ENCODE peak calls at places on chromosomes 2 and 18, in nine cellular contexts. One of them, this sample, is unnamed.
A peak's percentile ranks its signal among the peaks of the same experiment; 100 is the strongest.

GRCh38 chr18:31695989-31696388 is 11.6 kb upstream of the B4GALT6 start:
- DNase-seq in ovary: no peak
- DNase-seq in pancreas: no peak
- DNase-seq in hepatocyte: no peak
- DNase-seq in AG04450: no peak
- DNase-seq in stomach: no peak
- DNase-seq in CD4-positive, alpha-beta T cell: no peak
- DNase-seq in tibial artery: no peak
- DNase-seq in lower lobe of right lung: no peak
- DNase-seq in this sample: no peak

GRCh38 chr2:159455330-159455918 is 160.9 kb downstream of the BAZ2B start:
- DNase-seq in ovary: no peak
- DNase-seq in tibial artery: no peak
- DNase-seq in AG04450: no peak
- DNase-seq in hepatocyte: no peak
- DNase-seq in pancreas: no peak
- DNase-seq in lower lobe of right lung: no peak
- DNase-seq in CD4-positive, alpha-beta T cell: no peak
- DNase-seq in stomach: no peak
- DNase-seq in this sample: no peak

GRCh38 chr2:223724831-223725230 is 112.6 kb downstream of the AP1S3 start:
- DNase-seq in lower lobe of right lung: no peak
- DNase-seq in tibial artery: no peak
- DNase-seq in pancreas: no peak
- DNase-seq in CD4-positive, alpha-beta T cell: no peak
- DNase-seq in AG04450: no peak
- DNase-seq in stomach: no peak
- DNase-seq in hepatocyte: no peak
- DNase-seq in ovary: no peak
- DNase-seq in this sample: no peak

GRCh38 chr18:72107647-72108046 is 436.5 kb downstream of the CBLN2 start:
- DNase-seq in lower lobe of right lung: no peak
- DNase-seq in tibial artery: no peak
- DNase-seq in ovary: no peak
- DNase-seq in CD4-positive, alpha-beta T cell: no peak
- DNase-seq in stomach: no peak
- DNase-seq in hepatocyte: peak; percentile 13
- DNase-seq in pancreas: no peak
- DNase-seq in AG04450: no peak
- DNase-seq in this sample: peak; percentile 1

GRCh38 chr2:190722061-190722759 is 73.3 kb downstream of the NAB1 start:
- DNase-seq in hepatocyte: no peak
- DNase-seq in stomach: no peak
- DNase-seq in CD4-positive, alpha-beta T cell: no peak
- DNase-seq in lower lobe of right lung: no peak
- DNase-seq in pancreas: no peak
- DNase-seq in AG04450: no peak
- DNase-seq in ovary: no peak
- DNase-seq in tibial artery: no peak
- DNase-seq in this sample: no peak

GRCh38 chr2:120272763-120273481 is 20.3 kb downstream of the RALB start:
- DNase-seq in hepatocyte: no peak
- DNase-seq in pancreas: no peak
- DNase-seq in lower lobe of right lung: no peak
- DNase-seq in tibial artery: no peak
- DNase-seq in ovary: no peak
- DNase-seq in CD4-positive, alpha-beta T cell: no peak
- DNase-seq in stomach: no peak
- DNase-seq in AG04450: no peak
- DNase-seq in this sample: peak; percentile 35

GRCh38 chr2:182522428-182522896 is 95.6 kb upstream of the PDE1A start:
- DNase-seq in lower lobe of right lung: no peak
- DNase-seq in stomach: no peak
- DNase-seq in ovary: no peak
- DNase-seq in hepatocyte: no peak
- DNase-seq in AG04450: no peak
- DNase-seq in tibial artery: no peak
- DNase-seq in pancreas: no peak
- DNase-seq in CD4-positive, alpha-beta T cell: no peak
- DNase-seq in this sample: no peak

GRCh38 chr2:18123577-18123976 is 245.1 kb downstream of the KCNS3 start:
- DNase-seq in AG04450: no peak
- DNase-seq in hepatocyte: no peak
- DNase-seq in pancreas: no peak
- DNase-seq in ovary: no peak
- DNase-seq in CD4-positive, alpha-beta T cell: no peak
- DNase-seq in tibial artery: no peak
- DNase-seq in lower lobe of right lung: no peak
- DNase-seq in stomach: no peak
- DNase-seq in this sample: no peak

GRCh38 chr2:39920318-39920775 is 141.3 kb upstream of the THUMPD2 start:
- DNase-seq in ovary: no peak
- DNase-seq in pancreas: no peak
- DNase-seq in tibial artery: no peak
- DNase-seq in CD4-positive, alpha-beta T cell: no peak
- DNase-seq in stomach: no peak
- DNase-seq in AG04450: no peak
- DNase-seq in hepatocyte: no peak
- DNase-seq in lower lobe of right lung: no peak
- DNase-seq in this sample: no peak

GRCh38 chr2:182897137-182897536 is 30.7 kb upstream of the FRZB start:
- DNase-seq in AG04450: peak; percentile 59
- DNase-seq in pancreas: no peak
- DNase-seq in stomach: no peak
- DNase-seq in lower lobe of right lung: no peak
- DNase-seq in tibial artery: no peak
- DNase-seq in ovary: no peak
- DNase-seq in hepatocyte: no peak
- DNase-seq in CD4-positive, alpha-beta T cell: no peak
- DNase-seq in this sample: peak; percentile 32

GRCh38 chr2:20179179-20179754 is 45.7 kb downstream of the SDC1 start:
- DNase-seq in AG04450: no peak
- DNase-seq in stomach: no peak
- DNase-seq in CD4-positive, alpha-beta T cell: no peak
- DNase-seq in ovary: no peak
- DNase-seq in hepatocyte: no peak
- DNase-seq in tibial artery: no peak
- DNase-seq in lower lobe of right lung: no peak
- DNase-seq in pancreas: no peak
- DNase-seq in this sample: no peak

GRCh38 chr18:45353530-45353929 is 261.7 kb upstream of the SLC14A2 start:
- DNase-seq in hepatocyte: peak; percentile 26
- DNase-seq in lower lobe of right lung: no peak
- DNase-seq in tibial artery: no peak
- DNase-seq in stomach: no peak
- DNase-seq in AG04450: no peak
- DNase-seq in ovary: no peak
- DNase-seq in CD4-positive, alpha-beta T cell: no peak
- DNase-seq in pancreas: no peak
- DNase-seq in this sample: no peak

GRCh38 chr2:240319855-240320560 is 115.5 kb upstream of the GPC1 start:
- DNase-seq in ovary: peak; percentile 45
- DNase-seq in AG04450: peak; percentile 89
- DNase-seq in CD4-positive, alpha-beta T cell: no peak
- DNase-seq in lower lobe of right lung: no peak
- DNase-seq in stomach: no peak
- DNase-seq in hepatocyte: peak; percentile 53
- DNase-seq in pancreas: no peak
- DNase-seq in tibial artery: no peak
- DNase-seq in this sample: peak; percentile 99

GRCh38 chr2:11365096-11365856 is 20.8 kb upstream of the ROCK2 start:
- DNase-seq in hepatocyte: no peak
- DNase-seq in tibial artery: no peak
- DNase-seq in pancreas: no peak
- DNase-seq in CD4-positive, alpha-beta T cell: no peak
- DNase-seq in lower lobe of right lung: no peak
- DNase-seq in stomach: no peak
- DNase-seq in AG04450: no peak
- DNase-seq in ovary: no peak
- DNase-seq in this sample: no peak

GRCh38 chr2:1747065-1747941 is 3.0 kb upstream of the PXDN start:
- DNase-seq in ovary: peak; percentile 22
- DNase-seq in pancreas: peak; percentile 1
- DNase-seq in hepatocyte: no peak
- DNase-seq in AG04450: no peak
- DNase-seq in tibial artery: no peak
- DNase-seq in CD4-positive, alpha-beta T cell: no peak
- DNase-seq in stomach: no peak
- DNase-seq in lower lobe of right lung: no peak
- DNase-seq in this sample: no peak

DNA sequence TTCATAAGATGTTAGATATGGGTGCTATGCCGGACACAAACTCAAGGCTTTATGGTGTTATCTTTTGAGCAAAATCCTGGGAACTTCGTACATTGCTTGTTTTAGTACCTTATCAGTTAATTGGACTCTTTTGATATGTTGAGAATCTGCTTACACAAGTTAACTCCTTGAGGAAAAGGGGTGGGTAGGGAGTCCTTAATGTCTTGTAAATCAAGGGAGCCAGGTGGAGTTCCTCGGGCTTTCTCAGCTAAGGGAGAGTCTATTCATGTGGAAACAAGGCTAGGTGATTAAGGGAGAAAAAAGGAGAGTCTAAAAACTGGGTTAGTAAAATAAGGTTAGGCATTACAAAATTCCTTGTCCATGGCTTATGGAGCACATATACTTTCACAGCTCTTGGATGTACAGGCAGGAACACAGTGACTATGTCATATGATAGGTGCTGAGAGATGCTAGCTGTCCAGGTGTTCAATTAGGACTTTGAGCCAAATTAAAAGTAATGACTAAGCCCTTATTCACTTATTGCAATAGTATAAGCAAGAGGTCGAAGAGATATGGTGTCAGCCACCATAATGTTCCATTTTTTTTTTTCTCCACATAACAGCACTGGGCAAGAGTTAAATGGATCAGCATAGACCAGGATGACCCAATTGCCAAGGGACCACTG is 59.5 kb upstream of the DYNAP start:
- DNase-seq in tibial artery: no peak
- DNase-seq in ovary: no peak
- DNase-seq in lower lobe of right lung: no peak
- DNase-seq in hepatocyte: peak; percentile 17
- DNase-seq in AG04450: no peak
- DNase-seq in CD4-positive, alpha-beta T cell: no peak
- DNase-seq in stomach: no peak
- DNase-seq in pancreas: no peak
- DNase-seq in this sample: no peak
- H3K27ac ChIP-seq in tibial artery: no peak overlapping the region
- H3K27ac ChIP-seq in ovary: no peak overlapping the region
- H3K27ac ChIP-seq in lower lobe of right lung: no peak overlapping the region
- H3K27ac ChIP-seq in hepatocyte: peak overlapping the region; percentile 76
- H3K27ac ChIP-seq in AG04450: no peak overlapping the region
- H3K27ac ChIP-seq in CD4-positive, alpha-beta T cell: no peak overlapping the region
- H3K27ac ChIP-seq in stomach: no peak overlapping the region
- H3K27ac ChIP-seq in pancreas: no peak overlapping the region
- H3K27ac ChIP-seq in this sample: no peak overlapping the region

GRCh38 chr2:153059338-153060052 is 341.1 kb downstream of the ARL6IP6 start:
- DNase-seq in hepatocyte: peak; percentile 43
- DNase-seq in tibial artery: no peak
- DNase-seq in ovary: no peak
- DNase-seq in lower lobe of right lung: no peak
- DNase-seq in pancreas: no peak
- DNase-seq in CD4-positive, alpha-beta T cell: no peak
- DNase-seq in stomach: no peak
- DNase-seq in AG04450: no peak
- DNase-seq in this sample: no peak
- TF ChIP-seq CTCF in hepatocyte: no peak
- TF ChIP-seq CTCF in tibial artery: no peak
- TF ChIP-seq CTCF in ovary: no peak
- TF ChIP-seq CTCF in lower lobe of right lung: no peak
- TF ChIP-seq CTCF in pancreas: no peak
- TF ChIP-seq CTCF in CD4-positive, alpha-beta T cell: no peak
- TF ChIP-seq CTCF in stomach: no peak
- TF ChIP-seq CTCF in AG04450: no peak
- TF ChIP-seq CTCF in this sample: no peak

GRCh38 chr2:85048534-85048933 is 77.6 kb downstream of the KCMF1 start:
- DNase-seq in lower lobe of right lung: no peak
- DNase-seq in stomach: no peak
- DNase-seq in pancreas: no peak
- DNase-seq in hepatocyte: no peak
- DNase-seq in CD4-positive, alpha-beta T cell: no peak
- DNase-seq in ovary: no peak
- DNase-seq in tibial artery: no peak
- DNase-seq in AG04450: no peak
- DNase-seq in this sample: no peak
- H3K27me3 ChIP-seq in lower lobe of right lung: no peaks in the 10 kb centered on the region
- H3K27me3 ChIP-seq in stomach: no peaks in the 10 kb centered on the region
- H3K27me3 ChIP-seq in pancreas: no peaks in the 10 kb centered on the region
- H3K27me3 ChIP-seq in hepatocyte: no peaks in the 10 kb centered on the region
- H3K27me3 ChIP-seq in CD4-positive, alpha-beta T cell: no peaks in the 10 kb centered on the region
- H3K27me3 ChIP-seq in ovary: no peaks in the 10 kb centered on the region
- H3K27me3 ChIP-seq in tibial artery: no peaks in the 10 kb centered on the region
- H3K27me3 ChIP-seq in AG04450: no peaks in the 10 kb centered on the region
- H3K27me3 ChIP-seq in this sample: no peaks in the 10 kb centered on the region

GRCh38 chr18:79583426-79583825 is 96.2 kb upstream of the CTDP1 start:
- DNase-seq in hepatocyte: no peak
- DNase-seq in pancreas: no peak
- DNase-seq in lower lobe of right lung: peak; percentile 24
- DNase-seq in tibial artery: no peak
- DNase-seq in ovary: peak; percentile 9
- DNase-seq in AG04450: no peak
- DNase-seq in CD4-positive, alpha-beta T cell: no peak
- DNase-seq in stomach: no peak
- DNase-seq in this sample: no peak

GRCh38 chr18:79582978-79583377 is 96.6 kb upstream of the CTDP1 start:
- DNase-seq in stomach: no peak
- DNase-seq in pancreas: no peak
- DNase-seq in tibial artery: no peak
- DNase-seq in lower lobe of right lung: peak; percentile 16
- DNase-seq in ovary: no peak
- DNase-seq in AG04450: no peak
- DNase-seq in CD4-positive, alpha-beta T cell: no peak
- DNase-seq in hepatocyte: no peak
- DNase-seq in this sample: no peak

GRCh38 chr18:79585395-79586370 is 93.9 kb upstream of the CTDP1 start:
- DNase-seq in AG04450: no peak
- DNase-seq in tibial artery: no peak
- DNase-seq in hepatocyte: no peak
- DNase-seq in stomach: no peak
- DNase-seq in lower lobe of right lung: peak; percentile 24
- DNase-seq in pancreas: no peak
- DNase-seq in ovary: peak; percentile 50
- DNase-seq in CD4-positive, alpha-beta T cell: no peak
- DNase-seq in this sample: no peak

GRCh38 chr18:79584491-79585394 is 94.9 kb upstream of the CTDP1 start:
- DNase-seq in pancreas: no peak
- DNase-seq in hepatocyte: no peak
- DNase-seq in lower lobe of right lung: peak; percentile 38
- DNase-seq in ovary: peak; percentile 39
- DNase-seq in stomach: no peak
- DNase-seq in AG04450: no peak
- DNase-seq in tibial artery: peak; percentile 14
- DNase-seq in CD4-positive, alpha-beta T cell: no peak
- DNase-seq in this sample: no peak

DNA sequence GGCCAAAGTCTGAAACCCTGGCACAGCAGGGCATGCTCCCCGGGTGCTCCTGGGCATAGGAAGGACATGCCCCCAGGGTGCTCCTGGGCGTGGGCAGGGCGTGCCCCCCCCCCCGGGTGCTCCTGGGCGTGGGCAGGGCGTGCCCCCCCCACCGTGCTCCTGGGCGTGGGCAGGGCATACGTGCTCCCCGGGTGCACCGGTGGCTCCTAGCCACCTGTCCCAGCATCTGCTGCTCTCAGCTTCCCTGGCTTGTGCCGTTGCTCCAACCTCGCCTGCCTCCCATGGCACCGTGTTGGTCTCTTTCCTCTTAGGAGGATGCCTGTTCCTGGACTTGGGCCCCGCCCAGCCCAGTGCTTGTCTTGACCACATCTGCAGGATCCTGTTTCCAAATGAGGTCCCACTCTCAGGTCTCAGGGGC is 95.6 kb upstream of the CTDP1 start:
- DNase-seq in AG04450: no peak
- DNase-seq in pancreas: no peak
- DNase-seq in stomach: no peak
- DNase-seq in CD4-positive, alpha-beta T cell: no peak
- DNase-seq in ovary: peak; percentile 21
- DNase-seq in hepatocyte: no peak
- DNase-seq in tibial artery: no peak
- DNase-seq in lower lobe of right lung: peak; percentile 41
- DNase-seq in this sample: no peak
- H3K27ac ChIP-seq in AG04450: no peak overlapping the region
- H3K27ac ChIP-seq in pancreas: no peak overlapping the region
- H3K27ac ChIP-seq in stomach: no peak overlapping the region
- H3K27ac ChIP-seq in CD4-positive, alpha-beta T cell: no peak overlapping the region
- H3K27ac ChIP-seq in ovary: no peak overlapping the region
- H3K27ac ChIP-seq in hepatocyte: no peak overlapping the region
- H3K27ac ChIP-seq in tibial artery: no peak overlapping the region
- H3K27ac ChIP-seq in lower lobe of right lung: no peak overlapping the region
- H3K27ac ChIP-seq in this sample: no peak overlapping the region